ENCODE peak calls at places on chromosomes 12 and 14, in seven cellular contexts. W is posterior vena cava, K is A549, S is CMK, F is tibial artery, I is T-helper 9 cell, A is mesendoderm. H is an unnamed sample.

GRCh38 chr12:66232258-66232657 is 43.2 kb downstream of the IRAK3 start:
- DNase-seq in S (no peak), W (no peak), I (no peak), A (no peak), F (no peak), K (no peak), H (no peak)

GRCh38 chr12:32877670-32878459 is 18.7 kb downstream of the PKP2 start:
- DNase-seq in S (no peak), F (no peak), A (peak; percentile 69), I (no peak), K (no peak), W (no peak), H (no peak)

GRCh38 chr12:120183211-120183631 is 11.3 kb downstream of the GCN1 start:
- DNase-seq in K (no peak), S (no peak), F (no peak), W (no peak), A (no peak), I (no peak), H (no peak)

GRCh38 chr12:6962285-6963015 is 8.0 kb downstream of the PHB2 start:
- DNase-seq in A (peak; percentile 64), S (no peak), W (peak; percentile 81), I (no peak), K (no peak), F (peak; percentile 66), H (no peak)

GRCh38 chr14:91945776-91946305 is 1.7 kb downstream of the FBLN5 start:
- DNase-seq in I (no peak), K (no peak), F (no peak), S (no peak), A (no peak), W (no peak), H (no peak)

GRCh38 chr12:124609041-124609984 is 41.9 kb upstream of the NCOR2 start:
- DNase-seq in A (peak; percentile 38), F (no peak), I (peak; percentile 77), S (peak; percentile 70), W (peak; percentile 92), K (peak; percentile 36), H (no peak)

GRCh38 chr12:5573390-5573789 is 141.5 kb downstream of the NTF3 start:
- DNase-seq in I (no peak), S (no peak), W (no peak), K (no peak), F (no peak), A (no peak), H (no peak)

GRCh38 chr14:87041290-87042020 is 951.5 kb downstream of the GALC start:
- DNase-seq in S (no peak), A (no peak), K (no peak), F (no peak), I (no peak), W (no peak), H (no peak)

GRCh38 chr12:113879658-113880057 is 86.5 kb downstream of the RBM19 start:
- DNase-seq in I (no peak), S (no peak), F (no peak), W (no peak), K (no peak), A (peak; percentile 22), H (no peak)

GRCh38 chr12:53097564-53098353 is at the start of gene IGFBP6:
- DNase-seq in I (peak; percentile 45), W (peak; percentile 88), A (peak; percentile 66), S (peak; percentile 62), K (peak; percentile 65), F (peak; percentile 87), H (no peak)

GRCh38 chr12:113051759-113052158 is 4.8 kb upstream of the DTX1 start:
- DNase-seq in W (no peak), I (no peak), S (no peak), A (no peak), K (no peak), F (no peak), H (no peak)

GRCh38 chr12:104011265-104011664 is 38.7 kb downstream of the GLT8D2 start:
- DNase-seq in S (no peak), F (no peak), W (no peak), I (no peak), A (no peak), K (peak; percentile 13), H (peak; percentile 57)

H was measured in astrocyte of the cerebellum.